ENCODE peak calls at places on chromosomes 2 and 18, in five cellular contexts. P is HEK293T; J is stimulated activated naive CD8-positive, alpha-beta T cell treated with anti-CD3 and anti-CD28 coated beads, Interleukin-15, amount 100 ng/mL, for 72 hours; W is activated T-cell treated with anti-CD3 and anti-CD28 coated beads for 24 hours; H is thyroid gland. U is an unnamed sample.

GRCh38 chr2:43083710-43084698 is 142.4 kb downstream of the ZFP36L2 start:
- DNase-seq in H (no peak), P (no peak), W (no peak), J (no peak), U (no peak)

GRCh38 chr2:151052850-151053660 is 208.6 kb downstream of the RBM43 start:
- DNase-seq in H (no peak), W (no peak), J (no peak), P (no peak), U (no peak)

GRCh38 chr2:71702971-71703898 is 249.9 kb downstream of the DYSF start:
- DNase-seq in J (no peak), H (no peak), W (no peak), P (no peak), U (no peak)

GRCh38 chr2:33126973-33127372 is 180.2 kb downstream of the LTBP1 start:
- DNase-seq in J (no peak), P (no peak), W (no peak), H (no peak), U (no peak)

GRCh38 chr2:57720728-57721627 is 325.6 kb upstream of the VRK2 start:
- DNase-seq in J (peak; percentile 38), P (peak; percentile 66), H (peak; percentile 30), W (peak; percentile 20), U (peak; percentile 81)

GRCh38 chr2:172662099-172662498 is 73.5 kb upstream of the RAPGEF4 start:
- DNase-seq in P (no peak), J (no peak), H (no peak), W (no peak), U (no peak)

GRCh38 chr18:44149706-44150105 is 531.0 kb upstream of the SETBP1 start:
- DNase-seq in W (no peak), H (no peak), J (no peak), P (no peak), U (no peak)

GRCh38 chr2:184554736-184555135 is 43.6 kb upstream of the ZNF804A start:
- DNase-seq in P (no peak), J (no peak), W (no peak), H (no peak), U (no peak)

GRCh38 chr2:69594341-69594740 is 49.2 kb downstream of the AAK1 start:
- DNase-seq in W (no peak), P (no peak), J (no peak), H (no peak), U (no peak)

GRCh38 chr2:178863856-178864620 is 56.8 kb upstream of the TTN start:
- DNase-seq in J (no peak), P (no peak), W (no peak), H (peak; percentile 28), U (no peak)

GRCh38 chr2:28185881-28186280 is 206.8 kb upstream of the FOSL2 start:
- DNase-seq in P (no peak), H (no peak), J (no peak), W (no peak), U (no peak)

GRCh38 chr2:67581751-67582150 is 184.6 kb downstream of the ETAA1 start:
- DNase-seq in H (no peak), J (no peak), W (no peak), P (peak; percentile 23), U (peak; percentile 51)

GRCh38 chr2:774436-774835 is 97.2 kb upstream of the TMEM18 start:
- DNase-seq in W (no peak), P (no peak), H (no peak), J (no peak), U (no peak)

GRCh38 chr2:8315766-8316165 is 366.1 kb upstream of the ID2 start:
- DNase-seq in H (no peak), J (no peak), P (no peak), W (no peak), U (no peak)

GRCh38 chr2:217987391-217987790 is 15.4 kb downstream of the TNS1 start:
- DNase-seq in J (no peak), W (no peak), P (no peak), H (no peak), U (no peak)

GRCh38 chr2:240196716-240197438 is 56.4 kb upstream of the OTOS start:
- DNase-seq in P (no peak), J (no peak), H (no peak), W (no peak), U (no peak)

GRCh38 chr18:33914399-33914798 is 310.3 kb downstream of the NOL4 start:
- DNase-seq in P (no peak), W (no peak), J (no peak), H (no peak), U (no peak)

GRCh38 chr18:23302852-23303527 is 150.1 kb upstream of the RIOK3 start:
- DNase-seq in W (no peak), P (no peak), J (no peak), H (no peak), U (peak; percentile 70)

GRCh38 chr18:28175047-28175929 is 1.6 kb downstream of the CDH2 start:
- DNase-seq in H (peak; percentile 8), P (peak; percentile 40), W (no peak), J (no peak), U (no peak)

GRCh38 chr2:240467659-240468299 is 32.3 kb downstream of the GPC1 start:
- DNase-seq in P (no peak), J (no peak), W (no peak), H (no peak), U (no peak)

GRCh38 chr2:127448526-127448925 is 30.3 kb downstream of the PROC start:
- DNase-seq in J (no peak), W (no peak), P (no peak), H (no peak), U (no peak)

GRCh38 chr2:116787808-116788207 is 1026.7 kb upstream of the DDX18 start:
- DNase-seq in J (no peak), P (no peak), H (no peak), W (no peak), U (no peak)

GRCh38 chr2:189982087-189982486 is 80.4 kb downstream of the MSTN start:
- DNase-seq in P (no peak), J (no peak), W (no peak), H (no peak), U (no peak)

GRCh38 chr18:8426401-8426800 is 182.8 kb upstream of the RAB12 start:
- DNase-seq in P (peak; percentile 28), J (no peak), H (no peak), W (no peak), U (peak; percentile 38)

GRCh38 chr2:2775018-2775417 is 443.9 kb upstream of the MYT1L start:
- DNase-seq in P (no peak), W (no peak), J (no peak), H (no peak), U (no peak)

GRCh38 chr2:215835641-215836040 is 177.7 kb downstream of the MREG start:
- DNase-seq in P (no peak), W (no peak), H (no peak), J (no peak), U (peak; percentile 32)

GRCh38 chr2:154570501-154570900 is 128.0 kb upstream of the KCNJ3 start:
- DNase-seq in H (no peak), W (no peak), J (no peak), P (no peak), U (no peak)

GRCh38 chr2:152432206-152432653 is 97.3 kb downstream of the FMNL2 start:
- DNase-seq in H (no peak), W (no peak), P (no peak), J (no peak), U (peak; percentile 29)

GRCh38 chr2:55010149-55010591 is 40.1 kb downstream of the RTN4 start:
- DNase-seq in W (no peak), J (peak; percentile 17), P (peak; percentile 29), H (peak; percentile 61), U (peak; percentile 93)

U was measured in SK-MEL-5.